ENCODE peak calls at places on chromosomes 5 and 9, in five cellular contexts. O is neuronal stem cell, X is fibroblast of lung, B is mesendoderm, F is astrocyte. U is an unnamed sample.

GRCh38 chr9:100229561-100229960 is 123.2 kb downstream of the TEX10 start:
- DNase-seq in O (no peak), X (no peak), B (no peak), F (no peak), U (no peak)

GRCh38 chr5:6220346-6221088 is 157.8 kb downstream of the MED10 start:
- DNase-seq in O (no peak), X (no peak), B (no peak), F (no peak), U (peak; percentile 26)

GRCh38 chr9:92385953-92386352 is 18.4 kb downstream of the OGN start:
- DNase-seq in O (no peak), X (no peak), B (no peak), F (peak; percentile 89), U (no peak)

GRCh38 chr5:141326088-141326854 is 4.0 kb upstream of the PCDHGA1 start:
- DNase-seq in O (no peak), X (peak; percentile 78), B (peak; percentile 88), F (peak; percentile 68), U (peak; percentile 65)

GRCh38 chr5:176381979-176382378 is 6.4 kb downstream of the NOP16 start:
- DNase-seq in O (no peak), X (no peak), B (no peak), F (no peak), U (no peak)

GRCh38 chr5:143400541-143401252 is 2.8 kb downstream of the NR3C1 start:
- DNase-seq in O (no peak), X (peak; percentile 55), B (no peak), F (peak; percentile 20), U (peak; percentile 24)

GRCh38 chr9:136013524-136014034 is 52.4 kb upstream of the UBAC1 start:
- DNase-seq in O (no peak), X (no peak), B (no peak), F (no peak), U (no peak)

GRCh38 chr5:177447611-177448243 is 1.1 kb downstream of the PRR7 start:
- DNase-seq in O (peak; percentile 73), X (peak; percentile 81), B (peak; percentile 88), F (peak; percentile 60), U (peak; percentile 85)

GRCh38 chr5:173866249-173867172 is 21.6 kb upstream of the CPEB4 start:
- DNase-seq in O (no peak), X (no peak), B (no peak), F (no peak), U (peak; percentile 20)

GRCh38 chr9:130912932-130913598 is 16.5 kb upstream of the QRFP start:
- DNase-seq in O (no peak), X (peak; percentile 81), B (no peak), F (peak; percentile 64), U (peak; percentile 70)

GRCh38 chr5:133927616-133928180 is 40.7 kb downstream of the C5orf15 start:
- DNase-seq in O (no peak), X (no peak), B (no peak), F (no peak), U (no peak)

GRCh38 chr9:137128158-137129088 is 10.5 kb upstream of the GRIN1 start:
- DNase-seq in O (no peak), X (no peak), B (no peak), F (no peak), U (no peak)

GRCh38 chr9:130962418-130963316 is 23.6 kb upstream of the FIBCD1 start:
- DNase-seq in O (no peak), X (peak; percentile 93), B (peak; percentile 40), F (peak; percentile 95), U (no peak)

GRCh38 chr5:88883059-88883565 is at the start of gene MEF2C:
- DNase-seq in O (peak; percentile 63), X (peak; percentile 86), B (peak; percentile 54), F (peak; percentile 83), U (peak; percentile 75)

GRCh38 chr5:56088967-56089829 is 94.4 kb upstream of the IL6ST start:
- DNase-seq in O (no peak), X (no peak), B (peak; percentile 92), F (peak; percentile 83), U (no peak)

GRCh38 chr9:110932883-110933282 is 105.4 kb downstream of the LPAR1 start:
- DNase-seq in O (no peak), X (no peak), B (no peak), F (peak; percentile 38), U (no peak)

GRCh38 chr9:20271107-20271506 is 351.2 kb downstream of the MLLT3 start:
- DNase-seq in O (no peak), X (no peak), B (no peak), F (no peak), U (no peak)

GRCh38 chr5:141941307-141941706 is 16.7 kb downstream of the PCDH12 start:
- DNase-seq in O (no peak), X (peak; percentile 12), B (no peak), F (peak; percentile 16), U (no peak)

GRCh38 chr5:400282-401215 is 42.4 kb upstream of the EXOC3 start:
- DNase-seq in O (no peak), X (peak; percentile 23), B (no peak), F (peak; percentile 31), U (no peak)

GRCh38 chr5:402615-403359 is 40.2 kb upstream of the EXOC3 start:
- DNase-seq in O (no peak), X (no peak), B (no peak), F (peak; percentile 45), U (no peak)

GRCh38 chr5:399296-400281 is 43.4 kb upstream of the EXOC3 start:
- DNase-seq in O (peak; percentile 80), X (peak; percentile 94), B (peak; percentile 88), F (peak; percentile 89), U (peak; percentile 91)

GRCh38 chr5:403995-404394 is 39.0 kb upstream of the EXOC3 start:
- DNase-seq in O (no peak), X (no peak), B (no peak), F (no peak), U (no peak)

DNA sequence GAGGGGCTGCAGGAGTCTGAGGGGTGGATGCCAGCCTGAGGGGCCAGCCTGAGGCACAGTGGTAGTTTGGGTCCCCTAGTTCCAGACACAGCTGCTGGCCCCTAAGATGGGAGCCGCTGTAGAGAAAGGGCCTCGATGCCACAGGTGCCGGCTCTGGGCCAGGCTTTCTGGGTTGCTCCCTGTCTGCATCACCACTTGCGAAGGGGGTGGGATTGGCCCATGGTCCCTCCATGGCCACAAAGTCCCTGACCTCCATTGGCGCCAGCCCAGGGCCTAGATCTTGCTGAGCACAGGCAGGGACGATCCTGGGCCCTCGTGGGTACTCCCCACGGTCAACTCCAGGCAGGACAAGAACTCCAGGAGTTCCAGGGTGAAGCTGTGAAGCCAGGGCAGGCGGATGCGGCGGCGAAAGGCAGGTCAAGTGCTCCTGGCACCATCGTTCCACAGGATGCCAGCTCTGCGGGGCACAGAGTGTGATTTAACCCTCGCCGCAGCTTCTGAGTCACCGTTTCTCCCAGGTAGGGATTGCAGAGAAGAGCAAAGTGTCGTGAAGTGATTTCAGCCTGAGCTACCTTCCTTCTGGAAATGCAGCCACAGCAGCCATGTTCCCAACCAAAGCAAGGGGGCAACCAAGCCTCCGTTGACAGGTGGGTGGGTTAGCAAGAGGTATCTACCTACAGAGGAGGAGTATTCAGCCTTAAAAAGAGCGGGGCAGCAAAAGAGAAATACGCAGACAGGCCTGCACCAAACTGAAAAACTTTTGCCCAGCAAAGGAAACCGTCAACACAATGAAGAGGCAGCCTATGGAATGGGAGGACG is 41.6 kb upstream of the EXOC3 start:
- DNase-seq in O (no peak), X (no peak), B (no peak), F (no peak), U (no peak)
- H3K9ac ChIP-seq in O (no peak overlapping the region), X (peak overlapping the region; percentile 67), B (no peak overlapping the region), F (peak overlapping the region; percentile 94), U (no peak overlapping the region)

GRCh38 chr9:95791695-95792094 is 83.8 kb upstream of the ERCC6L2 start:
- DNase-seq in O (no peak), X (no peak), B (no peak), F (no peak), U (no peak)

GRCh38 chr9:95788486-95789110 is 86.9 kb upstream of the ERCC6L2 start:
- DNase-seq in O (no peak), X (no peak), B (no peak), F (no peak), U (no peak)

GRCh38 chr9:95796029-95796428 is 79.5 kb upstream of the ERCC6L2 start:
- DNase-seq in O (no peak), X (no peak), B (no peak), F (no peak), U (no peak)

GRCh38 chr9:95793924-95794828 is 81.3 kb upstream of the ERCC6L2 start:
- DNase-seq in O (no peak), X (peak; percentile 99), B (no peak), F (peak; percentile 97), U (no peak)
- H3K4me2 ChIP-seq in O (no peak overlapping the region), X (peak overlapping the region; percentile 27), B (no peak overlapping the region), F (peak overlapping the region; percentile 73), U (no peak overlapping the region)

DNA sequence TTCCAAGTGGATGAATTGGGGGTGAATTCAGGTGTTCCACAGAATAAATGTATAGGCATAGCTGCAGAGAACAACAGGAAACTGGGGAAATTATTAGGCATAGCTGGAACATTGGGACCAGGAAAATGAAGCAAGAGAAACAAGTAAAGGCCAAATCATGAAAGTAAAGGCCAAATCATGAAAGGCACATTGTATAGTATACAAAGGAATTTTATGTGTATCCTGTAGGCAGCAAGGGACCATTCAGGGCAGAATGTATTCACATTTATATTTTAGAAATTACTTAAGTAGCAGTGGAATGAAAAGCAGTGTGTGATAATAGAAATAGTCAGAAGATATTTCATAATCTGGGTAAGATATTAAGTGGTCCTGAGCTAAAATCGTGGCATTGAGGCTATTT is 127.3 kb upstream of the GRHPR start:
- DNase-seq in O (no peak), X (no peak), B (no peak), F (no peak), U (no peak)
- H3K4me3 ChIP-seq in O (no peak overlapping the region), X (no peak overlapping the region), B (no peak overlapping the region), F (no peak overlapping the region), U (no peak overlapping the region)

GRCh38 chr9:97502222-97502983 is 937 bp downstream of the TMOD1 start:
- DNase-seq in O (peak; percentile 24), X (no peak), B (peak; percentile 11), F (no peak), U (peak; percentile 48)

GRCh38 chr9:97503862-97504210 is 2.4 kb downstream of the TMOD1 start:
- DNase-seq in O (no peak), X (no peak), B (peak; percentile 5), F (no peak), U (no peak)

GRCh38 chr9:97501972-97502221 is 431 bp downstream of the TMOD1 start:
- DNase-seq in O (no peak), X (no peak), B (no peak), F (no peak), U (peak; percentile 60)

GRCh38 chr9:97504381-97505216 is 3.1 kb downstream of the TMOD1 start:
- DNase-seq in O (no peak), X (peak; percentile 24), B (peak; percentile 70), F (peak; percentile 34), U (no peak)

DNA sequence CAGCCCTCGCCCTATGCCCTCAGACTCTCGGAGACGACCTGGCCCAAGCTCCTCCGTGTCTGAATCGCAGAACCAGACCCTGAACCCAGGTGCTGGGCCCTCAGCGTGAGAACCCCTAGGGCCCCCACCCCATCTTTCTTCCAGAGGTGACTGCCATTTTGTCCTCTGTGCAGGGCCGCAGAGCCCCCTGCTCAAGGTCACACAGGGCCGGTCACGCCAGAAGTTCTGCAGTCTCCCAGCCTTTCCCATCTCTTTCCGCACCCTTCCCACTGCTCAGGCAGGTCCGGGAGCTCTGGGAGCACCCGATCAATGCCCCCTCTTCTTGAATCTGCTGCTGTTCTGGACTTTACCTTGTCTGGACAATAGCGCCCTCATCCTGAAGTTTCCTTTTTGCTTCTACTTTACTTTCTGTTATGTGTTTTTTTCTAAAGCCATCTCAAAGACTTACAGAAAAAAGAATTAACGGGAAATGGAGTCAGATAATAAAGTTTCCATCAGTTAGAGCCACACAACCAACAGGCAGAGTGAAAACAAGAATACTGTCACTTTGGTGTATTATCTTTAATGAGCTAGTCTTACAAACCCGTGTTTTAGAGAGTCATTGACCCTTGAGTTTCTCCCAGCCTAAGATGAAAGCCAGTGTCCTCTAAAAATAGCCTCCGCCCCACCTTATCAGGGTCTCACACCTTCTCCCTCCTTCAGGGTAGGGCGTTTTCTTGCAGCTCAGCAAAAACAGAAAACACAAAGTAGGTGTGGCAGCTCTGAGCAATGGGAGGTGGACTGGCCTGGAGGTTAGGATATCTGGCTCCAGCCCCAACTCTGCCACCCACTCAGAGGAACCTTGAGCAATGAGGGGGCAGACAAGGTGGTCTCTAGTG is 1.8 kb downstream of the TMOD1 start:
- DNase-seq in O (no peak), X (no peak), B (peak; percentile 79), F (no peak), U (no peak)
- H3K9ac ChIP-seq in O (peak overlapping the region; percentile 64), X (no peak overlapping the region), B (peak overlapping the region; percentile 67), F (no peak overlapping the region), U (no peak overlapping the region)

U was measured in neural progenitor cell.